ENCODE peak calls at places on chromosomes 16 and 17, in ten cellular contexts. F is IMR-90, B is brain microvascular endothelial cell, O is ascending aorta, U is keratinocyte, X is AG04450, Y is heart left ventricle, L is coronary artery, H is hepatocyte, T is OCI-LY7. M is an unnamed sample.

GRCh38 chr17:75645889-75646625 is 12.8 kb downstream of the SMIM5 start:
- DNase-seq in F (no peak), B (no peak), O (no peak), U (no peak), X (no peak), Y (peak), L (peak), H (peak), T (no peak), M (no peak)

GRCh38 chr17:57340160-57340981 is 84.0 kb downstream of the MSI2 start:
- DNase-seq in F (no peak), B (no peak), O (no peak), U (no peak), X (no peak), Y (no peak), L (no peak), H (no peak), T (no peak), M (no peak)

GRCh38 chr16:60852635-60853034 is 1183.6 kb downstream of the CDH8 start:
- DNase-seq in F (no peak), B (no peak), O (no peak), U (no peak), X (no peak), Y (no peak), L (no peak), H (no peak), T (no peak), M (no peak)

GRCh38 chr17:81691196-81691595 is 7.4 kb downstream of the HGS start:
- DNase-seq in F (no peak), B (no peak), O (no peak), U (no peak), X (no peak), Y (no peak), L (no peak), H (no peak), T (no peak), M (no peak)

GRCh38 chr16:78952630-78953029 is 647.9 kb downstream of the MAF start:
- DNase-seq in F (no peak), B (no peak), O (no peak), U (no peak), X (no peak), Y (no peak), L (no peak), H (no peak), T (no peak), M (no peak)

GRCh38 chr16:67326472-67327309 is at the start of the genes KCTD19 and LRRC36:
- DNase-seq in F (no peak), B (no peak), O (no peak), U (no peak), X (no peak), Y (peak), L (no peak), H (peak), T (no peak), M (no peak)

GRCh38 chr17:57894848-57895247 is 45.0 kb upstream of the MRPS23 start:
- DNase-seq in F (no peak), B (no peak), O (no peak), U (no peak), X (no peak), Y (no peak), L (no peak), H (no peak), T (no peak), M (no peak)

GRCh38 chr17:15029469-15029868 is 235.7 kb downstream of the PMP22 start:
- DNase-seq in F (no peak), B (no peak), O (no peak), U (no peak), X (no peak), Y (no peak), L (no peak), H (no peak), T (no peak), M (no peak)

GRCh38 chr17:31690118-31690517 is 168.9 kb downstream of the COPRS start:
- DNase-seq in F (peak), B (no peak), O (no peak), U (no peak), X (no peak), Y (no peak), L (no peak), H (no peak), T (no peak), M (no peak)

GRCh38 chr17:75499313-75500022 is 15.9 kb downstream of the CASKIN2 start:
- DNase-seq in F (no peak), B (no peak), O (no peak), U (no peak), X (no peak), Y (no peak), L (no peak), H (no peak), T (no peak), M (no peak)

GRCh38 chr16:2005646-2006045 is 4.0 kb downstream of the ZNF598 start:
- DNase-seq in F (no peak), B (no peak), O (no peak), U (no peak), X (no peak), Y (no peak), L (no peak), H (no peak), T (no peak), M (no peak)

GRCh38 chr16:8848939-8849391 is 19.8 kb downstream of the CARHSP1 start:
- DNase-seq in F (peak), B (peak), O (no peak), U (no peak), X (no peak), Y (no peak), L (peak), H (no peak), T (no peak), M (no peak)

GRCh38 chr16:85963746-85964370 is 64.9 kb downstream of the IRF8 start:
- DNase-seq in F (no peak), B (no peak), O (no peak), U (no peak), X (no peak), Y (peak), L (no peak), H (peak), T (no peak), M (no peak)

GRCh38 chr16:64468515-64469090 is 653.3 kb downstream of the CDH11 start:
- DNase-seq in F (no peak), B (no peak), O (no peak), U (no peak), X (no peak), Y (no peak), L (no peak), H (no peak), T (no peak), M (no peak)

GRCh38 chr16:64475627-64476351 is 646.1 kb downstream of the CDH11 start:
- DNase-seq in F (peak), B (peak), O (no peak), U (no peak), X (no peak), Y (no peak), L (no peak), H (peak), T (no peak), M (no peak)

GRCh38 chr16:64469351-64469750 is 652.5 kb downstream of the CDH11 start:
- DNase-seq in F (no peak), B (no peak), O (no peak), U (no peak), X (no peak), Y (no peak), L (no peak), H (no peak), T (no peak), M (no peak)

GRCh38 chr16:64470916-64471315 is 650.9 kb downstream of the CDH11 start:
- DNase-seq in F (no peak), B (no peak), O (no peak), U (no peak), X (no peak), Y (no peak), L (no peak), H (no peak), T (no peak), M (no peak)

GRCh38 chr16:64469906-64470702 is 651.8 kb downstream of the CDH11 start:
- DNase-seq in F (no peak), B (no peak), O (no peak), U (no peak), X (no peak), Y (no peak), L (no peak), H (no peak), T (no peak), M (no peak)
- TF ChIP-seq CTCF in F (peak), B (peak), O (peak), U (no peak), X (peak), Y (no peak), L (no peak), H (peak), T (peak), M (no peak)

GRCh38 chr17:27893834-27894503 is 804 bp upstream of the LYRM9 start:
- DNase-seq in F (no peak), B (no peak), O (no peak), U (no peak), X (no peak), Y (no peak), L (no peak), H (no peak), T (no peak), M (no peak)
- H3K4me3 ChIP-seq in F (no peak), B (no peak), O (peak), U (no peak), X (no peak), Y (no peak), L (peak), H (no peak), T (no peak), M (peak)

DNA sequence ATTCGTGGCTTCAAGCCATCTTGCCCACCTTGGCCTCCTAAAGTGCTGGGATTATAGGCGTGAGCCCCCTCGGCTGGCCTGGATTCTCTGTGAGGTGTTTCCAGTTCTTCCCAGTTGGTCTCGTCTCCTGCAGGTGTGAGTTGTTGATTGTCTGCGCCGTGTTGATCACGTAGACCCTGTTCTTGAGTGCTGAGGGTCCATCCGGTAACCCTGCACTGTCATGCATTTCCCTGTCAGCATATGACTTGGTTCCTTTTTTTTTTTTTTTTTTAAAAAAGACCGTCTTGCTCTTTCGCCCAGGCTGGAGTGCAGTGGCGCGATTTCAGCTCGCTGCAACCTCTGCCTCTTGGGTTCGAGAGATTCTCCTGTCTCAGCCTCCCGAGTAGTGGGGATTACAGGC is 17.2 kb downstream of the MGRN1 start:
- DNase-seq in F (no peak), B (no peak), O (no peak), U (no peak), X (no peak), Y (no peak), L (no peak), H (no peak), T (no peak), M (no peak)
- H3K27ac ChIP-seq in F (no peak), B (no peak), O (no peak), U (no peak), X (no peak), Y (no peak), L (no peak), H (no peak), T (no peak), M (no peak)

DNA sequence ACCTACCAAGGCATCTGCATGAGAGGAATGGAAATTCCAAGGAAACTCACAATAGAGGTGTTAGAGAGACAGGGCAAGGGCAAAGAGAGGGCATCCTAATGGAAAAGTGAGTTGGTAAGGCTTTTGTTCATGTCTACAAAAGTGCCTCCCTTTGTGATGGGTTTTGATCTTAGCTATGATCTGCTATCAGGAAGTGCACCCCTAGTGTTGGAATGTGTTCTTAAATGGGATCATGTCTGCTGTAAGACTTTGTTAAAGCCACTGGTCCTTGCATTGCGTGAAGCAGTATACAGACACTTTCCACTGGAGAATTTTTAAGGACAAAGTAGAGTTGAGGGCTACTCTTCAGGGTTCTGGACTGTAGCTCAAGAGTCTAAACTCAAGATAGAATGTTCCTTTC is 92.0 kb downstream of the MAP2K6 start:
- DNase-seq in F (no peak), B (no peak), O (no peak), U (no peak), X (no peak), Y (no peak), L (no peak), H (no peak), T (peak), M (no peak)
- TF ChIP-seq CTCF in F (peak), B (peak), O (no peak), U (peak), X (peak), Y (no peak), L (no peak), H (peak), T (peak), M (no peak)

M was measured in esophagus squamous epithelium.